ENCODE peak calls at places on chromosomes 12 and 14, in five cellular contexts. G is PC-9, K is neural progenitor cell, U is astrocyte of the spinal cord, V is B cell. M is an unnamed sample.

GRCh38 chr12:121069206-121069605 is 30.2 kb upstream of the OASL start:
- DNase-seq in G (peak; percentile 4), K (no peak), U (no peak), V (no peak), M (no peak)

GRCh38 chr14:71362920-71363584 is 455.8 kb downstream of the PCNX1 start:
- DNase-seq in G (no peak), K (no peak), U (peak; percentile 71), V (no peak), M (no peak)

GRCh38 chr12:77433799-77434198 is 368.4 kb upstream of the E2F7 start:
- DNase-seq in G (no peak), K (no peak), U (peak; percentile 58), V (no peak), M (no peak)

GRCh38 chr12:56932867-56933266 is 1.3 kb downstream of the SDR9C7 start:
- DNase-seq in G (peak; percentile 46), K (no peak), U (no peak), V (no peak), M (no peak)

GRCh38 chr12:116615141-116615861 is 56.1 kb downstream of the MAP1LC3B2 start:
- DNase-seq in G (no peak), K (peak; percentile 69), U (no peak), V (no peak), M (no peak)

GRCh38 chr12:56128669-56129209 is 672 bp downstream of the ESYT1 start:
- DNase-seq in G (no peak), K (no peak), U (no peak), V (no peak), M (no peak)

GRCh38 chr12:112170376-112170775 is 45.0 kb downstream of the TRAFD1 start:
- DNase-seq in G (no peak), K (peak; percentile 41), U (peak; percentile 7), V (peak; percentile 66), M (peak; percentile 50)

GRCh38 chr12:90335561-90335960 is 619.4 kb downstream of the CCER1 start:
- DNase-seq in G (no peak), K (no peak), U (peak; percentile 67), V (no peak), M (no peak)

GRCh38 chr14:99322731-99323599 is 51.0 kb upstream of the BCL11B start:
- DNase-seq in G (no peak), K (no peak), U (no peak), V (no peak), M (no peak)

GRCh38 chr14:73503648-73504047 is 12.9 kb downstream of the RIOX1 start:
- DNase-seq in G (no peak), K (no peak), U (peak; percentile 70), V (no peak), M (no peak)

GRCh38 chr12:48815281-48816110 is 2.8 kb upstream of the CACNB3 start:
- DNase-seq in G (peak; percentile 77), K (peak; percentile 89), U (peak; percentile 83), V (no peak), M (peak; percentile 65)

GRCh38 chr12:64696065-64696741 is 63.0 kb downstream of the GNS start:
- DNase-seq in G (no peak), K (no peak), U (peak; percentile 53), V (no peak), M (no peak)

GRCh38 chr12:115228434-115228833 is 544.5 kb upstream of the TBX3 start:
- DNase-seq in G (no peak), K (no peak), U (no peak), V (no peak), M (no peak)

GRCh38 chr14:32028599-32028998 is 48.5 kb upstream of the ARHGAP5 start:
- DNase-seq in G (peak; percentile 11), K (no peak), U (peak; percentile 14), V (no peak), M (peak; percentile 45)

GRCh38 chr12:59839514-59839913 is 243.7 kb downstream of the SLC16A7 start:
- DNase-seq in G (no peak), K (no peak), U (no peak), V (no peak), M (no peak)

GRCh38 chr12:28543021-28543890 is 353.0 kb downstream of the CCDC91 start:
- DNase-seq in G (no peak), K (no peak), U (no peak), V (no peak), M (no peak)

GRCh38 chr14:76473381-76474263 is 97.7 kb downstream of the ESRRB start:
- DNase-seq in G (no peak), K (peak; percentile 65), U (peak; percentile 6), V (no peak), M (no peak)

GRCh38 chr14:60721331-60722162 is 2.6 kb downstream of the SIX4 start:
- DNase-seq in G (peak; percentile 69), K (peak; percentile 82), U (peak; percentile 79), V (peak; percentile 73), M (peak; percentile 76)

GRCh38 chr12:88361493-88361892 is 218.8 kb downstream of the KITLG start:
- DNase-seq in G (no peak), K (no peak), U (no peak), V (no peak), M (no peak)

GRCh38 chr12:47534695-47535094 is 171.1 kb downstream of the RPAP3 start:
- DNase-seq in G (no peak), K (no peak), U (peak; percentile 32), V (no peak), M (no peak)

GRCh38 chr12:111304642-111305071 is 64.2 kb downstream of the PHETA1 start:
- DNase-seq in G (peak; percentile 27), K (peak; percentile 22), U (peak; percentile 8), V (no peak), M (peak; percentile 39)

GRCh38 chr14:99632410-99633035 is 12.4 kb upstream of the HHIPL1 start:
- DNase-seq in G (no peak), K (no peak), U (no peak), V (no peak), M (no peak)

GRCh38 chr12:1779783-1780182 is 40.6 kb upstream of the LRTM2 start:
- DNase-seq in G (no peak), K (no peak), U (peak; percentile 88), V (no peak), M (no peak)

GRCh38 chr12:96120359-96121100 is 73.6 kb upstream of the ELK3 start:
- DNase-seq in G (no peak), K (peak; percentile 29), U (no peak), V (peak; percentile 56), M (no peak)

GRCh38 chr12:95633671-95634465 is 82.6 kb upstream of the USP44 start:
- DNase-seq in G (no peak), K (no peak), U (peak; percentile 35), V (no peak), M (no peak)

GRCh38 chr12:24661657-24662096 is 287.2 kb downstream of the BCAT1 start:
- DNase-seq in G (peak; percentile 4), K (no peak), U (peak; percentile 76), V (no peak), M (peak; percentile 32)

GRCh38 chr12:124391340-124392261 is 96.7 kb downstream of the RFLNA start:
- DNase-seq in G (peak; percentile 75), K (no peak), U (peak; percentile 59), V (peak; percentile 93), M (peak; percentile 39)

GRCh38 chr14:101719708-101720107 is 41.8 kb upstream of the PPP2R5C start:
- DNase-seq in G (no peak), K (no peak), U (no peak), V (no peak), M (no peak)

GRCh38 chr14:62168564-62169155 is 406.4 kb downstream of the SNAPC1 start:
- DNase-seq in G (no peak), K (no peak), U (no peak), V (no peak), M (no peak)
- TF ChIP-seq CTCF in G (no peak), K (peak; percentile 44), U (no peak), V (no peak), M (no peak)

DNA sequence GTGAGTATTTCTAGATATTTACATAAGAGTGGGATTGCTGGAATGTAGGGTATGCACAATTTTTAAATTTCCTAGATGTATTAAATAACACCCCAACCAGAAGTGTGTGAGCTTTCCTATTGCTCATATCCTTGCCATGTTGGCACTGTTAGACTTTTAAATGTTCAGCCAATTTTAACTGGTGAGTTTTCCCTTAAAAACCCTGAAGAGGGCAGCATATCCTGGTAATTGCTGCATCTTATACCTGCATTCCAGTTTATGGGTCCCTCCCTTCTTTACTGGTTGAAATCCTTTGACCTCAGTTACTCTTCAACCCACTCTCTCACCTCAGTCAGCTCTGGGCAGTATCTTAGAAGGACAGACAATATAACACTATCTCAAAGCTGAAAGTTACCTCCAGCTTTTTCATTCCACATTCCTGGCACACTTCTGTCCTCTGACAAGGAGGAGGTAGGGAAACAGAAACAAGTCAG is 270.6 kb downstream of the PAWR start:
- DNase-seq in G (peak; percentile 60), K (peak; percentile 47), U (peak; percentile 93), V (no peak), M (peak; percentile 52)
- TF ChIP-seq CTCF in G (peak; percentile 74), K (peak; percentile 69), U (peak; percentile 58), V (no peak), M (peak; percentile 31)

GRCh38 chr12:6644903-6645302 is 2.3 kb downstream of the ACRBP start:
- DNase-seq in G (no peak), K (peak; percentile 57), U (no peak), V (no peak), M (no peak)
- TF ChIP-seq CTCF in G (no peak), K (peak; percentile 51), U (peak; percentile 40), V (no peak), M (no peak)

GRCh38 chr12:131105736-131106356 is 152.1 kb downstream of the ADGRD1 start:
- DNase-seq in G (no peak), K (no peak), U (no peak), V (no peak), M (no peak)
- TF ChIP-seq CTCF in G (no peak), K (no peak), U (no peak), V (no peak), M (no peak)

GRCh38 chr14:29529418-29529817 is 398.2 kb downstream of the PRKD1 start:
- DNase-seq in G (no peak), K (peak; percentile 37), U (peak; percentile 7), V (no peak), M (peak; percentile 20)

GRCh38 chr14:29527286-29527685 is 400.4 kb downstream of the PRKD1 start:
- DNase-seq in G (no peak), K (no peak), U (no peak), V (no peak), M (no peak)

DNA sequence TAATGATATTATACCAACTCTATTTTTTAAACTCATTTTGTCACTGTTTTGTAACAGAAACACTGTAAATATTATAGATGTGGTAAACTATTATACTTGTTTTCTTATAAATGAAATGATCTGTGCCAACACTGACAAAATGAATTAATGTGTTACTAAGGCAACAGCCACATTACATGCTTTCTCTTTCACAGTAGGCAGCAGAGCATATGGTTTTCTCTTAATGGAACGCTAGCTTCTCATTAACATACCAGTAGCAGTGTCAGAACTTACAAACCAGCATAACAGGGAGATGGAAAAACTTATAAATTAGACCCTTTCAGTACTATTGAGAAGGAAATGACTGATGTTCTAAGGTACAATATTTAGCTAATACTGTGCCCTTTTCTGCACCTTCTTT is 398.8 kb downstream of the PRKD1 start:
- DNase-seq in G (no peak), K (no peak), U (peak; percentile 17), V (no peak), M (no peak)
- TF ChIP-seq CTCF in G (no peak), K (no peak), U (no peak), V (no peak), M (no peak)

M was measured in Calu3.